ENCODE peak calls at places on chromosomes 16 and 17, in nine cellular contexts. E is PC-9, Z is MM.1S, P is GM23338, T is HCT116, S is hepatocyte, Y is SK-N-SH, J is PC-3, W is GM23248. O is an unnamed sample.

GRCh38 chr17:948284-948852 is 31.2 kb downstream of the NXN start:
- DNase-seq in W (no peak), J (no peak), S (no peak), P (peak; percentile 83), Y (no peak), T (no peak), Z (no peak), E (no peak), O (no peak)

GRCh38 chr16:10405386-10405939 is 19.6 kb downstream of the ATF7IP2 start:
- DNase-seq in J (no peak), P (no peak), Z (no peak), E (no peak), S (no peak), W (no peak), Y (no peak), T (no peak), O (no peak)

GRCh38 chr17:15782809-15783208 is 50.7 kb downstream of the TBC1D26 start:
- DNase-seq in P (peak; percentile 53), S (no peak), W (peak; percentile 81), Z (no peak), J (no peak), Y (no peak), T (no peak), E (no peak), O (no peak)

GRCh38 chr16:83215417-83216001 is 588.7 kb downstream of the CDH13 start:
- DNase-seq in Y (peak; percentile 49), S (peak; percentile 67), E (no peak), P (peak; percentile 92), T (peak; percentile 21), J (peak; percentile 62), W (peak; percentile 39), Z (peak; percentile 11), O (peak; percentile 93)

GRCh38 chr17:40412880-40413279 is 4.8 kb downstream of the TOP2A start:
- DNase-seq in S (no peak), T (no peak), J (no peak), E (no peak), W (no peak), Y (no peak), Z (no peak), P (no peak), O (no peak)

GRCh38 chr16:17469011-17469741 is 1.6 kb downstream of the XYLT1 start:
- DNase-seq in W (peak; percentile 89), J (no peak), E (no peak), Z (peak; percentile 23), T (no peak), P (no peak), Y (peak; percentile 34), S (no peak), O (peak; percentile 73)

GRCh38 chr17:22203208-22203715 is 510.9 kb downstream of the KCNJ18 start:
- DNase-seq in T (no peak), J (no peak), Y (no peak), P (no peak), Z (no peak), W (no peak), S (no peak), E (no peak), O (no peak)

GRCh38 chr16:4846503-4846900 is 586 bp downstream of the GLYR1 start:
- DNase-seq in E (peak; percentile 44), Z (peak; percentile 60), Y (peak; percentile 42), W (peak; percentile 87), T (no peak), J (peak; percentile 18), P (peak; percentile 53), S (peak; percentile 80), O (peak; percentile 64)

GRCh38 chr17:63772801-63773271 is 561 bp downstream of the CCDC47 start:
- DNase-seq in P (peak; percentile 9), Y (peak; percentile 19), W (peak; percentile 49), S (no peak), E (no peak), T (no peak), J (peak; percentile 30), Z (peak; percentile 26), O (peak; percentile 56)

GRCh38 chr16:11188801-11189740 is 66.9 kb downstream of the SOCS1 start:
- DNase-seq in Y (no peak), J (no peak), S (no peak), W (no peak), Z (no peak), P (no peak), E (no peak), T (no peak), O (no peak)

GRCh38 chr17:33014751-33015150 is 23.1 kb downstream of the SPACA3 start:
- DNase-seq in J (no peak), Z (no peak), E (no peak), P (no peak), T (no peak), Y (peak; percentile 77), W (no peak), S (peak; percentile 45), O (no peak)

GRCh38 chr16:68901910-68902309 is 58.6 kb downstream of the TANGO6 start:
- DNase-seq in Y (no peak), Z (no peak), T (no peak), S (no peak), W (peak; percentile 77), E (peak; percentile 46), P (peak; percentile 43), J (peak; percentile 42), O (no peak)

GRCh38 chr17:47739150-47739549 is 6.1 kb downstream of the TBX21 start:
- DNase-seq in Z (no peak), E (no peak), T (no peak), P (no peak), Y (no peak), S (no peak), J (no peak), W (no peak), O (no peak)

GRCh38 chr16:61007694-61008093 is 1028.5 kb downstream of the CDH8 start:
- DNase-seq in J (no peak), E (no peak), T (no peak), S (no peak), P (no peak), Y (no peak), Z (no peak), W (no peak), O (no peak)

GRCh38 chr16:56111100-56111499 is 80.2 kb upstream of the GNAO1 start:
- DNase-seq in S (no peak), Z (no peak), Y (no peak), T (no peak), E (no peak), J (no peak), W (no peak), P (no peak), O (no peak)

GRCh38 chr17:68792042-68792685 is 163.0 kb downstream of the ABCA8 start:
- DNase-seq in J (no peak), Y (no peak), S (no peak), Z (no peak), P (no peak), W (peak; percentile 36), T (no peak), E (no peak), O (no peak)

DNA sequence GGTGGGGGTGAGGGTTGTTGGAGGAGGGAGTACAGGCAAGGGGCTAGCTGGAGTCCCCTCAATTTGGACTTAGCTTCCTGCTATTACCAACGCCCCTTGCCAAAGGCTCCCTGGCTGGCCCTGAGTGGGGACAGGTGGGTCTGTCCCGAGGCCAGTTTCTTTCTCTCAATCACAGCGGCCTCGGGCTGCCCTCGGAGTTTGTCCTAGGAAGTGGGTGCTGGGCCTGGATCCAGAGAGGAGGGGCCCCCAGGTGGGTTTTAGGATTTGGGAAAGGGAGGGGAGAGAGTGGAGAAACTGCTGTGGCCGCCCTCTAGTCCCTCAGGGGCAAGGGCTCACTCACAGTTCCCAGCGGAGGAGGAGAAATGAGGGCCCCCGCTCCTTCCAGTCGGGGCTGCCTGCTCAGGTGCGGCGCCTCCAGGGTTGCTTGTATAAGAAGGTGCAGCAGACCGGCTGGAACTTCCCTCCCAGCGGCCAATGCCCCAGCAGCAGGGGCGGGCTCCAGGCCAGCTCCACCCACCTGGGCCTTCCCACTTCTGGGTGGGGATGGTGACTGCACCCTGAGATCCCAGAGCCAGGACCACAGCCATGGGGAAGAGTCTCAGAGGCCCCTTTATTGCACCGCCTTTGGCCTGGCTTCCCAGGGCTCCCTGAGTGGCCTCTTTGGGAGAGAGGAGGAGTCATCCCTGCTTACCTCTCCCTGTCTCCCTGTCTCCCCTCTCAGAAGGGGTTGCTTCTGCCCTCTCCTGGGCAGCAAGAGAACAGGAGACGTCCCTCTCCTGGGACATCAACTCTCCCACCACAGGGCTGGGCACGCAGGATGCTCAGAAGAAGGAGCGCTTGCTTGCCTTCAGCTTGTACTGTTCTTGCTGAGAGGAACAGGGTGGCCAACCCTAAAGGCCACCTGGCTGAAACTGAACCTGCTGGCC is 112.0 kb upstream of the SMURF2 start:
- DNase-seq in E (peak; percentile 90), Z (peak; percentile 74), Y (peak; percentile 71), W (peak; percentile 60), S (peak; percentile 89), P (peak; percentile 85), T (peak; percentile 95), J (peak; percentile 96), O (peak; percentile 90)
- H3K9me2 ChIP-seq in E (no peaks in the 10 kb centered on the region), Z (no peaks in the 10 kb centered on the region), Y (no peaks in the 10 kb centered on the region), W (no peaks in the 10 kb centered on the region), S (no peaks in the 10 kb centered on the region), P (no peaks in the 10 kb centered on the region), T (no peaks in the 10 kb centered on the region), J (no peaks in the 10 kb centered on the region), O (no peaks in the 10 kb centered on the region)

DNA sequence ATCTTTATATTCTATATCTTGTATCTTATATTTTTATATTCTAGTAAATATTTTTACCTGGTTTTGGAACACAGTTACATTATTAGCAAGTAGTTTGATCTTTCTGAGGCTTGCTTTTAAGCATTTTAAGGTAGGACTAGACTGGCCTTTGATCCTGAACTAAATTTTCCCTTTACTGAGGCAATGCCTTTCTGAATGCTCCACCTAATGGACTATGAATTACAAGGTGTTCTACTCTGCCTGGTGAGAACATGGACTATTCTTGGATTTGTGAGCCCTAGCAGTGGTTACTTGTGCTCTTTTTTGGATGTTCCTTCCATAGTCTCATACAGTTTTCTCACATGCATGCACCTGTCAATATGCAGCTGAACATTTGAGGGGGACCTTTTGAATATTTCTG is 32.5 kb upstream of the SMIM36 start:
- DNase-seq in Y (no peak), P (no peak), J (no peak), T (no peak), W (no peak), S (no peak), E (no peak), Z (no peak), O (no peak)
- H3K27me3 ChIP-seq in Y (no peaks in the 10 kb centered on the region), P (no peaks in the 10 kb centered on the region), J (peaks cover 22% of the 10 kb centered on the region), T (peaks cover 49% of the 10 kb centered on the region), W (no peaks in the 10 kb centered on the region), S (no peaks in the 10 kb centered on the region), E (peaks cover 30% of the 10 kb centered on the region), Z (no peaks in the 10 kb centered on the region), O (no peaks in the 10 kb centered on the region)

DNA sequence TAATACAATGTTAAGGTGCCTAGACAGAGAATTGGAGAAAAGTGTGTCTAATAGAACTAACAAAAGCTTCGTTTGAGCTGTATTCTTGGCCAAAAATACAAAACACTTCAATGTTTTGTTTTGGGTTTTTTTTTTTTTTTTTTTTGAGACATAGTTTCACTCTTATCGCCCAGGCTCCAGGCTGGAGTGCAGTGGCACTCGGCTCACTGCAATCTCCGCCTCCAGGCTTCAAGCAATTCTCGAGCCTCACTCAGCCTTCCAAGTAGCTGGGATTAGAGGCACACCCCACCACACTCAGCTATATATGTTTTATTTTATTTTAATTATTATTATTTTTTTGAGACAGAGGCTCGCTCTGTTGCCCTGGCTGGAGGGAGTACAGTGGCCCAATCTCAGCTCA is 38.3 kb upstream of the CARMIL2 start:
- DNase-seq in P (no peak), S (no peak), W (no peak), Z (no peak), J (no peak), T (no peak), Y (no peak), E (no peak), O (no peak)
- H4K20me1 ChIP-seq in P (peaks cover 7% of the 10 kb centered on the region), S (peaks cover 35% of the 10 kb centered on the region), W (no peaks in the 10 kb centered on the region), Z (no peaks in the 10 kb centered on the region), J (no peaks in the 10 kb centered on the region), T (peaks cover 4% of the 10 kb centered on the region), Y (peaks cover 15% of the 10 kb centered on the region), E (peaks cover 14% of the 10 kb centered on the region), O (no peaks in the 10 kb centered on the region)

GRCh38 chr17:3659541-3660111 is 8.8 kb downstream of the TAX1BP3 start:
- DNase-seq in Y (no peak), E (peak; percentile 45), W (peak; percentile 95), Z (peak; percentile 3), J (peak; percentile 58), P (no peak), T (no peak), S (peak; percentile 86), O (no peak)
- H3K9me2 ChIP-seq in Y (no peaks in the 10 kb centered on the region), E (no peaks in the 10 kb centered on the region), W (no peaks in the 10 kb centered on the region), Z (no peaks in the 10 kb centered on the region), J (no peaks in the 10 kb centered on the region), P (no peaks in the 10 kb centered on the region), T (no peaks in the 10 kb centered on the region), S (no peaks in the 10 kb centered on the region), O (no peaks in the 10 kb centered on the region)

O was measured in Karpas-422.